ENCODE peak calls at places on chromosomes 5 and 9, in four cellular contexts. M is HepG2, D is GM12878, V is H1. W is an unnamed sample.

GRCh38 chr9:97387936-97388684 is 23.8 kb upstream of the TDRD7 start:
- DNase-seq in D (no peak), M (peak), V (no peak), W (no peak)

GRCh38 chr9:34675048-34675714 is 12.7 kb upstream of the CCL27 start:
- DNase-seq in V (peak), M (peak), D (no peak), W (peak)

GRCh38 chr9:136972335-136972734 is 5.0 kb upstream of the PTGDS start:
- DNase-seq in D (no peak), M (no peak), V (no peak), W (no peak)

GRCh38 chr5:52476346-52476745 is 311.4 kb upstream of the ITGA1 start:
- DNase-seq in V (no peak), D (no peak), M (no peak), W (no peak)

GRCh38 chr9:75148551-75148950 is 60.2 kb downstream of the OSTF1 start:
- DNase-seq in M (no peak), V (no peak), D (no peak), W (no peak)

GRCh38 chr9:34620061-34620994 is at the start of gene DCTN3:
- DNase-seq in M (peak), D (peak), V (peak), W (peak)

GRCh38 chr9:113895526-113895925 is 19.4 kb downstream of the ZNF618 start:
- DNase-seq in M (no peak), D (no peak), V (no peak), W (no peak)

GRCh38 chr9:134995792-134996120 is 78.0 kb upstream of the FCN1 start:
- DNase-seq in D (no peak), M (no peak), V (no peak), W (no peak)

GRCh38 chr5:14156611-14157493 is 13.7 kb downstream of the TRIO start:
- DNase-seq in D (peak), M (peak), V (no peak), W (no peak)

GRCh38 chr9:3827175-3827574 is 301.4 kb upstream of the RFX3 start:
- DNase-seq in M (no peak), V (no peak), D (no peak), W (no peak)

GRCh38 chr9:14415947-14416346 is 102.0 kb upstream of the NFIB start:
- DNase-seq in V (no peak), D (no peak), M (no peak), W (no peak)

GRCh38 chr5:174599992-174600391 is 124.4 kb upstream of the MSX2 start:
- DNase-seq in D (no peak), V (peak), M (no peak), W (no peak)

GRCh38 chr5:172931001-172931536 is 28.2 kb upstream of the RPL26L1 start:
- DNase-seq in V (no peak), M (no peak), D (no peak), W (no peak)

GRCh38 chr5:124105326-124105725 is 593.3 kb downstream of the CSNK1G3 start:
- DNase-seq in D (no peak), V (no peak), M (no peak), W (no peak)

GRCh38 chr5:154274828-154275185 is 84.3 kb downstream of the GALNT10 start:
- DNase-seq in D (no peak), V (no peak), M (no peak), W (no peak)

GRCh38 chr9:107363511-107364182 is 80.6 kb downstream of the RAD23B start:
- DNase-seq in V (no peak), D (no peak), M (no peak), W (no peak)

GRCh38 chr9:93683331-93684134 is 107.1 kb downstream of the PHF2 start:
- DNase-seq in M (no peak), D (no peak), V (peak), W (no peak)

GRCh38 chr9:132283863-132284262 is 70.9 kb downstream of the SETX start:
- DNase-seq in M (no peak), D (no peak), V (no peak), W (no peak)

GRCh38 chr9:71459082-71459481 is 309.2 kb downstream of the CEMIP2 start:
- DNase-seq in V (no peak), M (no peak), D (no peak), W (no peak)

GRCh38 chr9:21836437-21837161 is 34.2 kb downstream of the MTAP start:
- DNase-seq in V (no peak), M (peak), D (no peak), W (no peak)

GRCh38 chr5:132193165-132193694 is 34.4 kb downstream of the P4HA2 start:
- DNase-seq in M (no peak), V (no peak), D (no peak), W (no peak)

GRCh38 chr5:52043543-52043942 is 660.3 kb downstream of the ISL1 start:
- DNase-seq in V (no peak), D (no peak), M (no peak), W (no peak)

GRCh38 chr9:73151653-73152382 is at the start of gene ANXA1:
- DNase-seq in V (no peak), M (no peak), D (no peak), W (peak)

GRCh38 chr5:115809946-115810345 is 6.5 kb downstream of the CDO1 start:
- DNase-seq in M (no peak), V (no peak), D (no peak), W (no peak)

GRCh38 chr9:69750085-69750484 is 9.7 kb downstream of the PTAR1 start:
- DNase-seq in V (no peak), D (no peak), M (no peak), W (no peak)

GRCh38 chr5:111772456-111772855 is 15.5 kb upstream of the NREP start:
- DNase-seq in D (no peak), M (no peak), V (peak), W (no peak)

GRCh38 chr5:36655171-36655570 is 48.8 kb downstream of the SLC1A3 start:
- DNase-seq in M (no peak), D (no peak), V (no peak), W (no peak)

GRCh38 chr9:128528445-128529160 is 23.8 kb upstream of the SPTAN1 start:
- DNase-seq in V (no peak), D (no peak), M (no peak), W (no peak)
- TF ChIP-seq EZH2 in V (no peak), D (no peak), M (no peak), W (no peak)

GRCh38 chr9:76655970-76656369 is 108.3 kb upstream of the PCA3 start:
- DNase-seq in D (no peak), V (no peak), M (no peak), W (no peak)

GRCh38 chr9:76658510-76659231 is 105.6 kb upstream of the PCA3 start:
- DNase-seq in D (no peak), M (peak), V (no peak), W (no peak)

GRCh38 chr9:76654575-76654974 is 109.7 kb upstream of the PCA3 start:
- DNase-seq in V (no peak), M (no peak), D (no peak), W (no peak)

GRCh38 chr9:76655121-76655531 is 109.1 kb upstream of the PCA3 start:
- DNase-seq in V (no peak), D (no peak), M (no peak), W (no peak)

DNA sequence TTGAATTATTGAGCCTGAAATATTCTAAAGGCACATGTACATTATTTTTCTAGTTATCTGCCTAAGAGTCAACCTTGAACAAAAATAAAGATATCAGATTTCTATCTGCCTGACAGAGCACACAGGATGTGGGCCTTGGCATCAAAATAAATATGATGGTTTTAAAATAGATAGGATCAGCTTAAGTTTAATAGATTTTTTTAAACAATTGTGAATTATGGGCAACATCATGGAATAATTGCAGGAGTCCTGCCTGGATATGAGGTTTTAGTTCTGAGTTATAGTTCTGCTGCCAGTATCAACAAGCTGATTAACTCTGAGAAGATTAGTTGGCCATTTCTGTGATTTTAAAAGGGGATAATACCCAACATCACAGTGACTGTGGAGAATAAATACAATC is 107.0 kb upstream of the PCA3 start:
- DNase-seq in M (no peak), D (no peak), V (no peak), W (no peak)
- TF ChIP-seq CBX5 in M (no peak), D (no peak), V (no peak), W (no peak)

DNA sequence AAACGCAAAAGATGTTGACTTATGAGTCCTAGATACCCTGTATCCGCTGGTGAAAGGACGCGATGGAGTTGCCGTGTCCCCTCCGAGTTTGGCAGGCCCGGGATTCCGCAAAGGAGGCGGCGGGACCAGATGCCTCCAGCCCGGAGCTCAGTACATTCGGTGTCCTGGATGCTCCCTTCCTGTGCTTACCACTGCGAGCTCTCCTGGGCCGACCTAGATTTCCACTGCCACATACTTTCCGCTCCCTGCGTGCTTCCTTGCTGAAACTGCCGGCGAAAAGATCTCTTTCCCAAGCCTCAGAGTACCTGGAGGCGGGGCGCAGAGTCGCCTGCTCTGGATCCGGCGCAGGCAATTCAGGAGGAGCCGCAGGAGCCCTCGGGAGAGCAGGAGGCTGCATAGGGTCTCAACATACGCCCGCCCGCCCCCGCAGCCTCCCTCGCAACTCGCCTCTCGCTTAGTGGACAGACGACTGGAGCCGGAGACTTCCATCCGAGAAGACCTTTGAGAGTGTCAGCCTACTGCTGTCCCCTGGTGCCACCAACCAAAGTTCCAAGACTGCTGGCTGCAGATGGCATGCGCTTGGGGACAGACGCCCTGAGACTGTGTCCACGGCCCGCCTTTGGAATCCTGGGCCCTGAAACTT is 39.8 kb downstream of the ANXA2R start:
- DNase-seq in V (peak), M (no peak), D (no peak), W (no peak)
- TF ChIP-seq EZH2 in V (peak), M (no peak), D (no peak), W (no peak)

GRCh38 chr5:77102549-77102948 is 15.5 kb upstream of the ZBED3 start:
- DNase-seq in V (no peak), D (no peak), M (no peak), W (no peak)

GRCh38 chr5:77103457-77103856 is 16.4 kb upstream of the ZBED3 start:
- DNase-seq in D (no peak), M (no peak), V (no peak), W (no peak)

GRCh38 chr5:77104813-77105212 is 17.7 kb upstream of the ZBED3 start:
- DNase-seq in D (no peak), M (no peak), V (no peak), W (no peak)

GRCh38 chr5:77101298-77101697 is 14.2 kb upstream of the ZBED3 start:
- DNase-seq in V (no peak), D (no peak), M (no peak), W (no peak)
- TF ChIP-seq CBX5 in V (no peak), D (no peak), M (no peak), W (no peak)

GRCh38 chr5:160311491-160312138 is 749 bp downstream of the CCNJL start:
- DNase-seq in V (peak), M (no peak), D (no peak), W (no peak)
- TF ChIP-seq EZH2 in V (no peak), M (no peak), D (no peak), W (no peak)

W was measured in K562.